ENCODE peak calls at places on chromosomes 6 and 20, in six cellular contexts. One of them, this sample, is unnamed.

GRCh38 chr6:106237286-106237685 is 88.3 kb downstream of the ATG5 start:
- DNase-seq in right lobe of liver: no peak
- DNase-seq in fibroblast of lung: no peak
- DNase-seq in left lung: no peak
- DNase-seq in PC-9: no peak
- DNase-seq in colonic mucosa: no peak
- DNase-seq in this sample: no peak

GRCh38 chr6:111591370-111591900 is 14.2 kb downstream of the TRAF3IP2 start:
- DNase-seq in colonic mucosa: peak; percentile 76
- DNase-seq in fibroblast of lung: peak; percentile 100
- DNase-seq in PC-9: peak; percentile 97
- DNase-seq in left lung: peak; percentile 90
- DNase-seq in right lobe of liver: peak; percentile 93
- DNase-seq in this sample: peak; percentile 93

GRCh38 chr20:43765933-43766332 is 39.1 kb upstream of the GTSF1L start:
- DNase-seq in left lung: no peak
- DNase-seq in PC-9: no peak
- DNase-seq in right lobe of liver: no peak
- DNase-seq in colonic mucosa: no peak
- DNase-seq in fibroblast of lung: no peak
- DNase-seq in this sample: no peak

GRCh38 chr20:60823001-60823649 is 428.9 kb upstream of the CDH4 start:
- DNase-seq in right lobe of liver: no peak
- DNase-seq in left lung: no peak
- DNase-seq in PC-9: no peak
- DNase-seq in colonic mucosa: no peak
- DNase-seq in fibroblast of lung: no peak
- DNase-seq in this sample: no peak

GRCh38 chr6:131792091-131792496 is 15.7 kb upstream of the ENPP1 start:
- DNase-seq in PC-9: no peak
- DNase-seq in colonic mucosa: no peak
- DNase-seq in fibroblast of lung: peak; percentile 16
- DNase-seq in right lobe of liver: no peak
- DNase-seq in left lung: no peak
- DNase-seq in this sample: no peak

GRCh38 chr6:145836170-145836569 is 21.6 kb upstream of the FBXO30 start:
- DNase-seq in left lung: no peak
- DNase-seq in PC-9: no peak
- DNase-seq in fibroblast of lung: peak; percentile 52
- DNase-seq in right lobe of liver: no peak
- DNase-seq in colonic mucosa: no peak
- DNase-seq in this sample: no peak

GRCh38 chr6:113475392-113475791 is 381.8 kb upstream of the MARCKS start:
- DNase-seq in colonic mucosa: no peak
- DNase-seq in fibroblast of lung: no peak
- DNase-seq in PC-9: no peak
- DNase-seq in right lobe of liver: no peak
- DNase-seq in left lung: no peak
- DNase-seq in this sample: no peak

GRCh38 chr20:55882922-55883321 is 122.4 kb downstream of the CBLN4 start:
- DNase-seq in colonic mucosa: peak; percentile 27
- DNase-seq in left lung: no peak
- DNase-seq in fibroblast of lung: no peak
- DNase-seq in PC-9: no peak
- DNase-seq in right lobe of liver: peak; percentile 58
- DNase-seq in this sample: no peak

GRCh38 chr20:48827880-48828733 is at the start of gene PREX1:
- DNase-seq in left lung: peak; percentile 95
- DNase-seq in right lobe of liver: peak; percentile 87
- DNase-seq in PC-9: no peak
- DNase-seq in colonic mucosa: peak; percentile 61
- DNase-seq in fibroblast of lung: peak; percentile 67
- DNase-seq in this sample: no peak

GRCh38 chr6:46011241-46012085 is 4.2 kb downstream of the CLIC5 start:
- DNase-seq in right lobe of liver: no peak
- DNase-seq in colonic mucosa: peak; percentile 64
- DNase-seq in left lung: no peak
- DNase-seq in PC-9: peak; percentile 52
- DNase-seq in fibroblast of lung: no peak
- DNase-seq in this sample: peak; percentile 58

GRCh38 chr6:35064508-35065440 is 76.4 kb downstream of the TCP11 start:
- DNase-seq in right lobe of liver: no peak
- DNase-seq in colonic mucosa: no peak
- DNase-seq in fibroblast of lung: no peak
- DNase-seq in PC-9: no peak
- DNase-seq in left lung: no peak
- DNase-seq in this sample: no peak

GRCh38 chr6:34071884-34072379 is 74.0 kb downstream of the GRM4 start:
- DNase-seq in left lung: no peak
- DNase-seq in colonic mucosa: no peak
- DNase-seq in right lobe of liver: no peak
- DNase-seq in fibroblast of lung: no peak
- DNase-seq in PC-9: no peak
- DNase-seq in this sample: no peak

GRCh38 chr6:74656442-74656841 is 549.4 kb downstream of the COL12A1 start:
- DNase-seq in PC-9: no peak
- DNase-seq in right lobe of liver: no peak
- DNase-seq in colonic mucosa: no peak
- DNase-seq in left lung: no peak
- DNase-seq in fibroblast of lung: no peak
- DNase-seq in this sample: no peak

GRCh38 chr20:23404196-23404595 is 17.1 kb downstream of the NAPB start:
- DNase-seq in colonic mucosa: no peak
- DNase-seq in left lung: no peak
- DNase-seq in right lobe of liver: no peak
- DNase-seq in PC-9: no peak
- DNase-seq in fibroblast of lung: peak; percentile 36
- DNase-seq in this sample: no peak

GRCh38 chr6:82908661-82909060 is 157.0 kb downstream of the UBE3D start:
- DNase-seq in colonic mucosa: peak; percentile 22
- DNase-seq in PC-9: no peak
- DNase-seq in right lobe of liver: no peak
- DNase-seq in left lung: no peak
- DNase-seq in fibroblast of lung: no peak
- DNase-seq in this sample: no peak

GRCh38 chr6:81166770-81167169 is 585.7 kb downstream of the TENT5A start:
- DNase-seq in PC-9: no peak
- DNase-seq in fibroblast of lung: peak; percentile 34
- DNase-seq in right lobe of liver: no peak
- DNase-seq in left lung: no peak
- DNase-seq in colonic mucosa: no peak
- DNase-seq in this sample: no peak

GRCh38 chr20:44540834-44541233 is 19.0 kb upstream of the SERINC3 start:
- DNase-seq in PC-9: no peak
- DNase-seq in fibroblast of lung: no peak
- DNase-seq in left lung: no peak
- DNase-seq in colonic mucosa: peak; percentile 11
- DNase-seq in right lobe of liver: no peak
- DNase-seq in this sample: no peak

GRCh38 chr20:54512694-54513093 is 37.3 kb downstream of the DOK5 start:
- DNase-seq in PC-9: no peak
- DNase-seq in fibroblast of lung: no peak
- DNase-seq in colonic mucosa: no peak
- DNase-seq in left lung: no peak
- DNase-seq in right lobe of liver: no peak
- DNase-seq in this sample: no peak

DNA sequence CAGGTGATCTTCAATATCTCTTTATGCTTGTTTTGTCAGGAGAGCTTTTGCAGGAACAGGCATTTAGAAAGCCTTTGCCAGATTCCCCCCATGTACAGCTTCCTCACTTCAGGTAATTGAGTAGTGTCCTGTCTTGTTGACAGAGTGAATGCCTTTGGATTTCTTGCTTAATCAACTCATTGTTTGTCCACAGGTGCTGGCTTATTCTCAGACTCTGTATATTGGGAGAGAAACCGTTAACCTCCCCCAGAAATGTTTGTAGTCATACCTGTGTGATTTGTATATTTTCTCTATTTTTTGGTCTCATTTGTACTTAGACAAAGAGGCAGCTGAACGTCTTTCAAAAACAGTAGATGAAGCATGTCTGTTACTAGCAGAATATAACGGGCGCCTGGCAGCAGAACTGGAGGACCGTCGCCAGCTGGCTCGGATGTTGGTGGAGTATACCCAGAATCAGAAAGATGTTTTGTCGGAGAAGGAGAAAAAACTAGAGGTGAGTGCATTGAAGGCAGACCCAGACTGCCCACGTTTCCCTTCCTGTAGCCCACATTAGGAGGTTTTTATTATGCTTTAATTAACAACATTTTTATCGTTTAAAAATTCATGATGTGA is 32.3 kb downstream of the RPRD1B start:
- DNase-seq in fibroblast of lung: no peak
- DNase-seq in right lobe of liver: peak; percentile 39
- DNase-seq in colonic mucosa: no peak
- DNase-seq in PC-9: no peak
- DNase-seq in left lung: no peak
- DNase-seq in this sample: no peak
- H3K36me3 ChIP-seq in fibroblast of lung: peaks cover 16% of the 10 kb centered on the region
- H3K36me3 ChIP-seq in right lobe of liver: peaks cover under 1% of the 10 kb centered on the region
- H3K36me3 ChIP-seq in colonic mucosa: peaks cover under 1% of the 10 kb centered on the region
- H3K36me3 ChIP-seq in PC-9: peaks cover 60% of the 10 kb centered on the region
- H3K36me3 ChIP-seq in left lung: no peaks in the 10 kb centered on the region
- H3K36me3 ChIP-seq in this sample: no peaks in the 10 kb centered on the region

GRCh38 chr6:41683460-41684310 is 45.4 kb downstream of the MDFI start:
- DNase-seq in left lung: peak; percentile 96
- DNase-seq in fibroblast of lung: peak; percentile 70
- DNase-seq in right lobe of liver: peak; percentile 82
- DNase-seq in colonic mucosa: peak; percentile 78
- DNase-seq in PC-9: no peak
- DNase-seq in this sample: no peak

GRCh38 chr6:41682966-41683459 is 44.7 kb downstream of the MDFI start:
- DNase-seq in PC-9: no peak
- DNase-seq in left lung: no peak
- DNase-seq in fibroblast of lung: peak; percentile 11
- DNase-seq in colonic mucosa: no peak
- DNase-seq in right lobe of liver: no peak
- DNase-seq in this sample: no peak

GRCh38 chr6:41682056-41682477 is 43.8 kb downstream of the MDFI start:
- DNase-seq in right lobe of liver: peak; percentile 87
- DNase-seq in left lung: peak; percentile 89
- DNase-seq in fibroblast of lung: peak; percentile 86
- DNase-seq in colonic mucosa: peak; percentile 91
- DNase-seq in PC-9: peak; percentile 72
- DNase-seq in this sample: peak; percentile 74

GRCh38 chr6:41684311-41685182 is 46.3 kb downstream of the MDFI start:
- DNase-seq in left lung: no peak
- DNase-seq in PC-9: no peak
- DNase-seq in right lobe of liver: no peak
- DNase-seq in colonic mucosa: no peak
- DNase-seq in fibroblast of lung: no peak
- DNase-seq in this sample: no peak

GRCh38 chr6:41682497-41682961 is 44.3 kb downstream of the MDFI start:
- DNase-seq in PC-9: no peak
- DNase-seq in colonic mucosa: no peak
- DNase-seq in fibroblast of lung: no peak
- DNase-seq in right lobe of liver: no peak
- DNase-seq in left lung: no peak
- DNase-seq in this sample: no peak
- TF ChIP-seq CTCF in PC-9: peak; percentile 37
- TF ChIP-seq CTCF in colonic mucosa: no peak
- TF ChIP-seq CTCF in fibroblast of lung: no peak
- TF ChIP-seq CTCF in right lobe of liver: no peak
- TF ChIP-seq CTCF in left lung: no peak
- TF ChIP-seq CTCF in this sample: no peak

GRCh38 chr20:45827712-45828111 is 600 bp upstream of the TNNC2 start:
- DNase-seq in right lobe of liver: no peak
- DNase-seq in PC-9: no peak
- DNase-seq in colonic mucosa: no peak
- DNase-seq in fibroblast of lung: no peak
- DNase-seq in left lung: no peak
- DNase-seq in this sample: no peak
- H3K36me3 ChIP-seq in right lobe of liver: no peaks in the 10 kb centered on the region
- H3K36me3 ChIP-seq in PC-9: no peaks in the 10 kb centered on the region
- H3K36me3 ChIP-seq in colonic mucosa: no peaks in the 10 kb centered on the region
- H3K36me3 ChIP-seq in fibroblast of lung: no peaks in the 10 kb centered on the region
- H3K36me3 ChIP-seq in left lung: no peaks in the 10 kb centered on the region
- H3K36me3 ChIP-seq in this sample: no peaks in the 10 kb centered on the region

GRCh38 chr6:37314803-37315515 is 38.8 kb upstream of the RNF8 start:
- DNase-seq in left lung: no peak
- DNase-seq in right lobe of liver: peak; percentile 49
- DNase-seq in PC-9: no peak
- DNase-seq in colonic mucosa: peak; percentile 28
- DNase-seq in fibroblast of lung: peak; percentile 60
- DNase-seq in this sample: no peak
- TF ChIP-seq CTCF in left lung: peak; percentile 32
- TF ChIP-seq CTCF in right lobe of liver: peak; percentile 68
- TF ChIP-seq CTCF in PC-9: peak; percentile 57
- TF ChIP-seq CTCF in colonic mucosa: no peak
- TF ChIP-seq CTCF in fibroblast of lung: peak; percentile 62
- TF ChIP-seq CTCF in this sample: peak; percentile 78

GRCh38 chr20:51311636-51312479 is 230.7 kb downstream of the NFATC2 start:
- DNase-seq in colonic mucosa: no peak
- DNase-seq in fibroblast of lung: no peak
- DNase-seq in left lung: no peak
- DNase-seq in right lobe of liver: no peak
- DNase-seq in PC-9: peak; percentile 89
- DNase-seq in this sample: no peak

GRCh38 chr20:51315390-51315789 is 227.1 kb downstream of the NFATC2 start:
- DNase-seq in PC-9: no peak
- DNase-seq in colonic mucosa: no peak
- DNase-seq in left lung: no peak
- DNase-seq in fibroblast of lung: no peak
- DNase-seq in right lobe of liver: no peak
- DNase-seq in this sample: no peak

GRCh38 chr20:51313275-51313898 is 229.1 kb downstream of the NFATC2 start:
- DNase-seq in right lobe of liver: no peak
- DNase-seq in left lung: no peak
- DNase-seq in fibroblast of lung: no peak
- DNase-seq in PC-9: no peak
- DNase-seq in colonic mucosa: no peak
- DNase-seq in this sample: no peak

GRCh38 chr20:51310216-51310615 is 232.3 kb downstream of the NFATC2 start:
- DNase-seq in colonic mucosa: no peak
- DNase-seq in fibroblast of lung: no peak
- DNase-seq in right lobe of liver: no peak
- DNase-seq in left lung: no peak
- DNase-seq in PC-9: no peak
- DNase-seq in this sample: no peak

GRCh38 chr20:51312480-51312783 is 230.1 kb downstream of the NFATC2 start:
- DNase-seq in fibroblast of lung: no peak
- DNase-seq in PC-9: no peak
- DNase-seq in left lung: no peak
- DNase-seq in colonic mucosa: no peak
- DNase-seq in right lobe of liver: no peak
- DNase-seq in this sample: no peak
- H3K36me3 ChIP-seq in fibroblast of lung: no peaks in the 10 kb centered on the region
- H3K36me3 ChIP-seq in PC-9: no peaks in the 10 kb centered on the region
- H3K36me3 ChIP-seq in left lung: no peaks in the 10 kb centered on the region
- H3K36me3 ChIP-seq in colonic mucosa: no peaks in the 10 kb centered on the region
- H3K36me3 ChIP-seq in right lobe of liver: no peaks in the 10 kb centered on the region
- H3K36me3 ChIP-seq in this sample: no peaks in the 10 kb centered on the region

This sample was measured in kidney epithelial cell.